ENCODE peak calls at places on chromosomes 7 and 10, in seven cellular contexts. U is body of pancreas, D is GM20000, I is HFF-Myc, Y is H9, R is mesothelial cell of epicardium, B is heart right ventricle. A is an unnamed sample.

GRCh38 chr7:110612680-110613079 is 478.2 kb upstream of the LRRN3 start:
- DNase-seq in Y (no peak), D (no peak), B (no peak), U (no peak), R (no peak), I (no peak), A (no peak)

GRCh38 chr7:133109816-133110215 is 27.9 kb upstream of the CHCHD3 start:
- DNase-seq in D (no peak), R (no peak), U (no peak), B (no peak), Y (no peak), I (no peak), A (no peak)

GRCh38 chr10:74153123-74153522 is 2.1 kb downstream of the ADK start:
- DNase-seq in Y (no peak), U (no peak), R (no peak), B (peak), I (no peak), D (no peak), A (no peak)

GRCh38 chr7:151087247-151088018 is 1.2 kb downstream of the AGAP3 start:
- DNase-seq in I (no peak), D (peak), B (peak), Y (no peak), U (peak), R (no peak), A (no peak)

GRCh38 chr7:2359610-2360009 is 5.0 kb downstream of the EIF3B start:
- DNase-seq in U (no peak), D (no peak), B (no peak), I (no peak), Y (no peak), R (no peak), A (no peak)

GRCh38 chr10:124416733-124417132 is 2.0 kb downstream of the OAT start:
- DNase-seq in B (no peak), U (peak), D (no peak), R (no peak), I (no peak), Y (no peak), A (no peak)

GRCh38 chr7:78953726-78954363 is 499.6 kb downstream of the MAGI2 start:
- DNase-seq in I (peak), U (no peak), Y (no peak), R (no peak), D (no peak), B (no peak), A (no peak)

GRCh38 chr7:134415700-134416099 is 43.2 kb downstream of the AKR1B1 start:
- DNase-seq in B (no peak), Y (no peak), U (no peak), R (no peak), D (no peak), I (no peak), A (no peak)

GRCh38 chr10:86647773-86648705 is 6.3 kb upstream of the OPN4 start:
- DNase-seq in B (no peak), Y (no peak), D (no peak), R (no peak), U (no peak), I (no peak), A (no peak)

GRCh38 chr7:124058515-124058914 is 25.6 kb upstream of the TMEM229A start:
- DNase-seq in B (no peak), I (no peak), R (no peak), Y (no peak), U (no peak), D (no peak), A (no peak)

GRCh38 chr10:130751106-130751840 is 560.2 kb downstream of the TCERG1L start:
- DNase-seq in D (no peak), U (no peak), B (no peak), R (peak), Y (peak), I (no peak), A (no peak)

GRCh38 chr10:93235686-93236085 is 162.0 kb downstream of the CYP26A1 start:
- DNase-seq in R (no peak), Y (no peak), U (no peak), B (no peak), I (no peak), D (no peak), A (no peak)

GRCh38 chr10:104642311-104643022 is 1.4 kb downstream of the SORCS3 start:
- DNase-seq in Y (peak), I (no peak), B (peak), D (peak), U (peak), R (peak), A (no peak)

GRCh38 chr7:45178241-45179225 is 20.9 kb downstream of the RAMP3 start:
- DNase-seq in R (no peak), B (no peak), I (no peak), D (no peak), U (no peak), Y (peak), A (no peak)

GRCh38 chr10:42981358-42982236 is 95.3 kb upstream of the RET start:
- DNase-seq in U (peak), B (no peak), R (peak), Y (peak), D (no peak), I (no peak), A (no peak)

GRCh38 chr7:154947604-154948003 is 55.3 kb downstream of the PAXIP1 start:
- DNase-seq in R (no peak), B (no peak), U (no peak), I (no peak), Y (no peak), D (no peak), A (no peak)

GRCh38 chr7:154950992-154951391 is 51.9 kb downstream of the PAXIP1 start:
- DNase-seq in R (no peak), Y (no peak), I (no peak), B (no peak), D (no peak), U (no peak), A (no peak)

GRCh38 chr7:154953006-154953684 is 49.8 kb downstream of the PAXIP1 start:
- DNase-seq in B (peak), D (peak), I (peak), Y (peak), U (peak), R (no peak), A (peak)
- TF ChIP-seq CTCF in B (peak), D (peak), I (peak), Y (peak), U (peak), R (peak), A (peak)

GRCh38 chr10:71222541-71223364 is 10.4 kb downstream of the UNC5B start:
- DNase-seq in Y (peak), B (no peak), U (peak), I (no peak), D (no peak), R (no peak), A (no peak)
- TF ChIP-seq CTCF in Y (peak), B (no peak), U (no peak), I (no peak), D (no peak), R (peak), A (no peak)

DNA sequence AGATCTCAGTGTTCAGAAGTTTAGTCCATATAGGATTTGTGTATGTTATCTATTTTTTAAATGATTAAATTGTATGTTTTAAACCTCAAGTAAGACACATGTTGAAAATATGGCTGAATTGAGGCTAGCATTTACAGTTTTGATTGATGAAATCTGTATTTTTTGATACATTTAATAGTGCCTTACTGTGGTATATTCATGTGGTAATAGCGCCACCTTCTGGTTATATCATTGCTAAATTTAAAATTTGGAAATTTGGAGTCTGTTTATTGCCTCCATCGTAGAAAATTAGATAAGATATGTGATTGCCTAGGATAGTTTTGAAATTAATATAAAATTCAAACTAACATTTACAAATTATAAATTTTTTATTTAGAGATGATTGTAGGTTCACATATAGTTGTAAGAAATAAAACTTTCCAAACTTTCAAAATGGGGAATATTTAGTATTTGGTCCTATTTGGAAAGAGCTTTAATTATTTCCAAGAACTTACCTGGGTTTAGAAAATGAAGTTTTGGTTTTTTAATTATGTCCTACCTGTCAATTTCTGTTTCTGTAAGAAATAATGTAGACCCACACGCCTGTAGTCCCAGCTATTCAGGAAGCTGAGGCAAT is 19.1 kb upstream of the ARMS2 start:
- DNase-seq in D (no peak), B (no peak), U (no peak), I (peak), R (no peak), Y (no peak), A (no peak)
- TF ChIP-seq CTCF in D (peak), B (peak), U (peak), I (peak), R (peak), Y (peak), A (peak)

GRCh38 chr7:21944616-21945373 is 904 bp downstream of the CDCA7L start:
- DNase-seq in B (no peak), R (no peak), U (peak), Y (peak), I (no peak), D (no peak), A (peak)
- TF ChIP-seq CTCF in B (no peak), R (no peak), U (no peak), Y (peak), I (no peak), D (no peak), A (no peak)

GRCh38 chr7:42736931-42737330 is 174.9 kb downstream of the C7orf25 start:
- DNase-seq in R (no peak), I (no peak), B (no peak), Y (peak), U (no peak), D (no peak), A (no peak)
- TF ChIP-seq CTCF in R (no peak), I (peak), B (no peak), Y (peak), U (no peak), D (no peak), A (no peak)

DNA sequence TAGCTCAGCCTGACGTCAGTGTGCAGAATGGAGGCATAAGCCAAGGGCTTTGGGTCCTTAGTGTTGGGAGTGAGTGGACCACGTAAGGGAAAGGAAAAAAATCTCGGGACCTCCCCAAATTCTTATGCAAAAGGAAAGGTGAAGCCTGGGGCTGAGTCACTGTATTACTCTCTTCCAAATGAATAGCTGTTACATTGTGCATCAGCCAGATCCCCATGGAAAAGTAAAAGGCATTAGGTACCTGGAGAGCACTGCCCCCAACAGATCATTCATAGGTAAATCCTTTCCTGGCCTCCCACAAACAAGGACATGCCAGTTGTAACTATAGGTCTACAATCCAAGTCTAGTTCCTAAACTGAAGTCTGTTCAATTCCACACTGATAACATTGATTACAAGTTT is 170.5 kb downstream of the C1GALT1 start:
- DNase-seq in U (no peak), Y (peak), R (no peak), B (no peak), D (no peak), I (no peak), A (no peak)
- TF ChIP-seq CTCF in U (no peak), Y (peak), R (no peak), B (no peak), D (no peak), I (no peak), A (no peak)

GRCh38 chr7:82445226-82445625 is 1.6 kb upstream of the CACNA2D1 start:
- DNase-seq in U (no peak), R (no peak), D (no peak), Y (no peak), B (no peak), I (no peak), A (no peak)

GRCh38 chr7:82442492-82443043 is 1.0 kb downstream of the CACNA2D1 start:
- DNase-seq in R (no peak), U (no peak), Y (no peak), I (no peak), B (peak), D (peak), A (no peak)

GRCh38 chr7:82443044-82443800 is at the start of gene CACNA2D1:
- DNase-seq in B (peak), I (no peak), R (peak), Y (peak), U (no peak), D (peak), A (peak)

GRCh38 chr7:82443801-82444219 is 233 bp upstream of the CACNA2D1 start:
- DNase-seq in D (peak), R (no peak), Y (peak), I (no peak), B (peak), U (peak), A (peak)

GRCh38 chr7:82444220-82445049 is 858 bp upstream of the CACNA2D1 start:
- DNase-seq in Y (peak), R (no peak), U (no peak), B (no peak), D (no peak), I (no peak), A (no peak)
- TF ChIP-seq CTCF in Y (peak), R (no peak), U (no peak), B (no peak), D (no peak), I (no peak), A (no peak)

DNA sequence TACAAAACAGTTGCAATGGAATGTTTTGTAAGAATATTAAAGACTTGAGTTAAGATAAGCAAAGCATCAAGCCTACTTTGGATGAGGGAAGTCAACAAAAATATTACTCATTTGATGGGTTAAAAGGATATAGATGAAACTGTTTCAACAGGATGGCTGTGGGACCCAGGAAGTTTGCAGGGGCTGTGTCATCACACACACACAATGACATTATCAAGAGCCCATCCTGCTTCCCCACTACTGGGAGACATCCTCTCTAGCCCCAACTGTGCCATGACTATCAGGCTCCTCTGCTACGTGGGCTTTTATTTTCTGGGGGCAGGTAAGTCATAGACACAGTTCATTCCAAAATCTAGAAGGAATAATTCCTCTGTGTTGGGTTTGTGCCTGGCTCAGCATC is 78.8 kb upstream of the PRSS1 start:
- DNase-seq in R (no peak), U (no peak), B (no peak), I (no peak), Y (no peak), D (no peak), A (no peak)
- TF ChIP-seq CTCF in R (no peak), U (no peak), B (no peak), I (no peak), Y (no peak), D (no peak), A (no peak)

GRCh38 chr7:129864042-129864441 is 88.7 kb downstream of the UBE2H start:
- DNase-seq in Y (no peak), I (no peak), U (peak), R (no peak), B (peak), D (no peak), A (no peak)

GRCh38 chr7:129862672-129863071 is 90.1 kb downstream of the UBE2H start:
- DNase-seq in U (no peak), D (no peak), B (peak), R (no peak), Y (no peak), I (no peak), A (no peak)

GRCh38 chr7:129866251-129866650 is 86.5 kb downstream of the UBE2H start:
- DNase-seq in U (no peak), R (no peak), Y (no peak), I (no peak), B (no peak), D (no peak), A (no peak)

GRCh38 chr7:129865093-129865931 is 87.4 kb downstream of the UBE2H start:
- DNase-seq in U (no peak), D (no peak), Y (no peak), I (no peak), R (no peak), B (no peak), A (no peak)

GRCh38 chr7:129865932-129866214 is 86.9 kb downstream of the UBE2H start:
- DNase-seq in U (no peak), D (no peak), I (no peak), B (no peak), R (no peak), Y (no peak), A (no peak)
- TF ChIP-seq CTCF in U (no peak), D (no peak), I (no peak), B (no peak), R (no peak), Y (no peak), A (no peak)

GRCh38 chr10:89837173-89838001 is 136.0 kb downstream of the KIF20B start:
- DNase-seq in B (no peak), U (peak), R (no peak), Y (no peak), D (peak), I (no peak), A (peak)
- TF ChIP-seq CTCF in B (no peak), U (no peak), R (no peak), Y (no peak), D (no peak), I (no peak), A (no peak)